ENCODE peak calls at places on chromosomes 5 and 9, in seven cellular contexts. K, O, L, P, H, J and R are unnamed samples.
A peak's percentile ranks its signal among the peaks of the same experiment; 100 is the strongest.

GRCh38 chr9:37935106-37935505 is 31.2 kb upstream of the SLC25A51 start:
- DNase-seq in J (no peak), K (no peak), O (no peak), L (no peak), P (no peak), H (no peak), R (no peak)

GRCh38 chr5:175059687-175060194 is 335.4 kb downstream of the MSX2 start:
- DNase-seq in H (no peak), O (peak; percentile 67), P (no peak), J (no peak), L (no peak), K (peak; percentile 16), R (no peak)

GRCh38 chr5:6399978-6400910 is 21.9 kb upstream of the MED10 start:
- DNase-seq in J (no peak), K (peak; percentile 77), O (no peak), P (no peak), L (no peak), H (no peak), R (no peak)

GRCh38 chr5:158979749-158980521 is 119.8 kb downstream of the EBF1 start:
- DNase-seq in L (no peak), K (peak; percentile 45), H (no peak), P (no peak), O (peak; percentile 39), J (no peak), R (no peak)

GRCh38 chr5:138035605-138036537 is 3.0 kb upstream of the FAM13B start:
- DNase-seq in P (peak; percentile 18), H (peak; percentile 69), J (peak; percentile 36), O (peak; percentile 55), K (peak; percentile 93), L (peak; percentile 57), R (peak; percentile 38)

GRCh38 chr5:1330847-1331831 is 13.8 kb downstream of the CLPTM1L start:
- DNase-seq in O (no peak), L (no peak), K (no peak), H (no peak), P (peak; percentile 16), J (no peak), R (no peak)

GRCh38 chr5:146291421-146292074 is 47.1 kb upstream of the POU4F3 start:
- DNase-seq in L (peak; percentile 28), O (no peak), K (peak; percentile 72), J (no peak), H (no peak), P (peak; percentile 5), R (no peak)

GRCh38 chr9:94933429-94933828 is 206.9 kb downstream of the AOPEP start:
- DNase-seq in L (no peak), O (no peak), K (peak; percentile 9), P (no peak), H (no peak), J (no peak), R (no peak)

GRCh38 chr9:4315582-4316215 is 15.8 kb upstream of the GLIS3 start:
- DNase-seq in P (peak; percentile 27), J (peak; percentile 38), L (no peak), O (peak; percentile 69), K (peak; percentile 76), H (peak; percentile 72), R (peak; percentile 74)

GRCh38 chr9:35972093-35972492 is 14.1 kb upstream of the OR2S2 start:
- DNase-seq in H (peak; percentile 42), J (no peak), P (no peak), O (no peak), L (no peak), K (no peak), R (peak; percentile 12)

GRCh38 chr9:27539479-27540441 is 10.1 kb upstream of the MOB3B start:
- DNase-seq in L (no peak), K (peak; percentile 52), P (no peak), J (no peak), H (no peak), O (no peak), R (no peak)

GRCh38 chr9:116482740-116483139 is 204.4 kb upstream of the TRIM32 start:
- DNase-seq in P (no peak), O (no peak), K (no peak), H (no peak), J (no peak), L (no peak), R (no peak)

GRCh38 chr5:160360310-160360709 is 10.1 kb downstream of the C1QTNF2 start:
- DNase-seq in P (no peak), J (no peak), K (no peak), L (no peak), H (no peak), O (no peak), R (no peak)

GRCh38 chr9:134315716-134316443 is 10.4 kb upstream of the RXRA start:
- DNase-seq in K (no peak), P (no peak), L (no peak), O (no peak), H (peak; percentile 10), J (no peak), R (no peak)

GRCh38 chr9:109086221-109086620 is 33.5 kb downstream of the TMEM245 start:
- DNase-seq in J (no peak), L (no peak), P (no peak), H (no peak), O (no peak), K (peak; percentile 82), R (no peak)

GRCh38 chr9:107051392-107051791 is 188.4 kb downstream of the ZNF462 start:
- DNase-seq in L (no peak), P (no peak), J (no peak), H (no peak), O (no peak), K (no peak), R (no peak)

GRCh38 chr5:133063965-133064364 is 12.2 kb downstream of the HSPA4 start:
- DNase-seq in O (no peak), K (no peak), P (no peak), L (no peak), J (no peak), H (no peak), R (no peak)

GRCh38 chr9:134861586-134862334 is 18.9 kb upstream of the FCN2 start:
- DNase-seq in J (no peak), H (no peak), O (no peak), K (no peak), P (no peak), L (no peak), R (no peak)

GRCh38 chr9:134622896-134623407 is 18.7 kb upstream of the COL5A1 start:
- DNase-seq in J (no peak), O (peak; percentile 4), L (no peak), K (no peak), H (no peak), P (no peak), R (peak; percentile 16)

GRCh38 chr9:138101444-138102234 is 224.1 kb downstream of the CACNA1B start:
- DNase-seq in K (no peak), J (no peak), O (no peak), H (no peak), L (no peak), P (no peak), R (no peak)

GRCh38 chr5:9099681-9100080 is 446.2 kb downstream of the SEMA5A start:
- DNase-seq in K (peak; percentile 8), H (no peak), L (no peak), P (no peak), J (no peak), O (no peak), R (no peak)